ENCODE peak calls at places on chromosomes 2 and 18, in eight cellular contexts. One of them, this sample, is unnamed.

GRCh38 chr2:21256006-21256405 is 132.2 kb downstream of the TDRD15 start:
- DNase-seq in adrenal gland: peak; percentile 51
- DNase-seq in GM12878: peak; percentile 51
- DNase-seq in lower lobe of right lung: no peak
- DNase-seq in thoracic aorta: no peak
- DNase-seq in CD8-positive, alpha-beta T cell: no peak
- DNase-seq in heart left ventricle: peak; percentile 52
- DNase-seq in cardiac muscle cell: peak; percentile 67
- DNase-seq in this sample: peak; percentile 20

GRCh38 chr2:205439621-205440020 is 242.7 kb upstream of the NRP2 start:
- DNase-seq in GM12878: no peak
- DNase-seq in heart left ventricle: no peak
- DNase-seq in cardiac muscle cell: no peak
- DNase-seq in CD8-positive, alpha-beta T cell: no peak
- DNase-seq in adrenal gland: no peak
- DNase-seq in lower lobe of right lung: no peak
- DNase-seq in thoracic aorta: no peak
- DNase-seq in this sample: no peak

GRCh38 chr2:135473567-135473966 is 57.5 kb downstream of the ZRANB3 start:
- DNase-seq in CD8-positive, alpha-beta T cell: peak; percentile 24
- DNase-seq in cardiac muscle cell: peak; percentile 32
- DNase-seq in thoracic aorta: no peak
- DNase-seq in lower lobe of right lung: no peak
- DNase-seq in GM12878: peak; percentile 5
- DNase-seq in adrenal gland: peak; percentile 21
- DNase-seq in heart left ventricle: no peak
- DNase-seq in this sample: no peak

GRCh38 chr2:105102963-105103421 is 65.1 kb downstream of the MRPS9 start:
- DNase-seq in adrenal gland: no peak
- DNase-seq in CD8-positive, alpha-beta T cell: no peak
- DNase-seq in thoracic aorta: no peak
- DNase-seq in GM12878: no peak
- DNase-seq in heart left ventricle: no peak
- DNase-seq in lower lobe of right lung: no peak
- DNase-seq in cardiac muscle cell: peak; percentile 57
- DNase-seq in this sample: no peak

GRCh38 chr2:233098615-233099014 is 38.5 kb downstream of the INPP5D start:
- DNase-seq in GM12878: no peak
- DNase-seq in lower lobe of right lung: no peak
- DNase-seq in CD8-positive, alpha-beta T cell: no peak
- DNase-seq in thoracic aorta: no peak
- DNase-seq in heart left ventricle: no peak
- DNase-seq in cardiac muscle cell: peak; percentile 32
- DNase-seq in adrenal gland: no peak
- DNase-seq in this sample: no peak

GRCh38 chr2:210376618-210377175 is 61.7 kb upstream of the MYL1 start:
- DNase-seq in GM12878: no peak
- DNase-seq in lower lobe of right lung: no peak
- DNase-seq in heart left ventricle: no peak
- DNase-seq in CD8-positive, alpha-beta T cell: no peak
- DNase-seq in adrenal gland: no peak
- DNase-seq in thoracic aorta: no peak
- DNase-seq in cardiac muscle cell: no peak
- DNase-seq in this sample: no peak

GRCh38 chr18:41579185-41579584 is 375.8 kb upstream of the PIK3C3 start:
- DNase-seq in heart left ventricle: no peak
- DNase-seq in thoracic aorta: no peak
- DNase-seq in adrenal gland: no peak
- DNase-seq in cardiac muscle cell: peak; percentile 66
- DNase-seq in GM12878: no peak
- DNase-seq in lower lobe of right lung: no peak
- DNase-seq in CD8-positive, alpha-beta T cell: no peak
- DNase-seq in this sample: no peak

GRCh38 chr2:223549215-223549614 is 52.9 kb downstream of the SCG2 start:
- DNase-seq in lower lobe of right lung: no peak
- DNase-seq in thoracic aorta: no peak
- DNase-seq in CD8-positive, alpha-beta T cell: no peak
- DNase-seq in adrenal gland: no peak
- DNase-seq in heart left ventricle: no peak
- DNase-seq in cardiac muscle cell: peak; percentile 92
- DNase-seq in GM12878: no peak
- DNase-seq in this sample: no peak

GRCh38 chr2:158998486-158999248 is 30.2 kb downstream of the TANC1 start:
- DNase-seq in thoracic aorta: peak; percentile 11
- DNase-seq in GM12878: no peak
- DNase-seq in cardiac muscle cell: peak; percentile 66
- DNase-seq in heart left ventricle: no peak
- DNase-seq in adrenal gland: peak; percentile 76
- DNase-seq in lower lobe of right lung: no peak
- DNase-seq in CD8-positive, alpha-beta T cell: no peak
- DNase-seq in this sample: no peak

GRCh38 chr18:62741118-62741566 is 25.8 kb downstream of the PHLPP1 start:
- DNase-seq in adrenal gland: peak; percentile 57
- DNase-seq in cardiac muscle cell: peak; percentile 64
- DNase-seq in heart left ventricle: no peak
- DNase-seq in thoracic aorta: no peak
- DNase-seq in lower lobe of right lung: no peak
- DNase-seq in CD8-positive, alpha-beta T cell: no peak
- DNase-seq in GM12878: no peak
- DNase-seq in this sample: no peak

GRCh38 chr2:219368690-219369108 is 19.0 kb downstream of the DNPEP start:
- DNase-seq in thoracic aorta: no peak
- DNase-seq in GM12878: no peak
- DNase-seq in heart left ventricle: no peak
- DNase-seq in adrenal gland: no peak
- DNase-seq in cardiac muscle cell: peak; percentile 93
- DNase-seq in lower lobe of right lung: no peak
- DNase-seq in CD8-positive, alpha-beta T cell: no peak
- DNase-seq in this sample: no peak

GRCh38 chr18:56381151-56381550 is 257.2 kb downstream of the TXNL1 start:
- DNase-seq in adrenal gland: no peak
- DNase-seq in heart left ventricle: no peak
- DNase-seq in cardiac muscle cell: no peak
- DNase-seq in lower lobe of right lung: no peak
- DNase-seq in CD8-positive, alpha-beta T cell: no peak
- DNase-seq in GM12878: no peak
- DNase-seq in thoracic aorta: no peak
- DNase-seq in this sample: no peak

GRCh38 chr2:110858135-110858737 is 125.9 kb downstream of the ACOXL start:
- DNase-seq in cardiac muscle cell: no peak
- DNase-seq in GM12878: peak; percentile 69
- DNase-seq in heart left ventricle: no peak
- DNase-seq in adrenal gland: no peak
- DNase-seq in CD8-positive, alpha-beta T cell: peak; percentile 69
- DNase-seq in lower lobe of right lung: no peak
- DNase-seq in thoracic aorta: no peak
- DNase-seq in this sample: no peak

GRCh38 chr2:150690870-150691269 is 203.4 kb upstream of the RND3 start:
- DNase-seq in CD8-positive, alpha-beta T cell: no peak
- DNase-seq in adrenal gland: no peak
- DNase-seq in lower lobe of right lung: no peak
- DNase-seq in heart left ventricle: no peak
- DNase-seq in thoracic aorta: no peak
- DNase-seq in cardiac muscle cell: peak; percentile 53
- DNase-seq in GM12878: no peak
- DNase-seq in this sample: no peak

GRCh38 chr2:39158351-39158750 is 37.5 kb upstream of the SOS1 start:
- DNase-seq in CD8-positive, alpha-beta T cell: no peak
- DNase-seq in thoracic aorta: no peak
- DNase-seq in GM12878: no peak
- DNase-seq in lower lobe of right lung: no peak
- DNase-seq in heart left ventricle: no peak
- DNase-seq in adrenal gland: no peak
- DNase-seq in cardiac muscle cell: peak; percentile 21
- DNase-seq in this sample: no peak

GRCh38 chr2:79876430-79876829 is 363.6 kb downstream of the CTNNA2 start:
- DNase-seq in CD8-positive, alpha-beta T cell: no peak
- DNase-seq in cardiac muscle cell: no peak
- DNase-seq in thoracic aorta: no peak
- DNase-seq in GM12878: no peak
- DNase-seq in adrenal gland: peak; percentile 20
- DNase-seq in lower lobe of right lung: no peak
- DNase-seq in heart left ventricle: no peak
- DNase-seq in this sample: no peak

GRCh38 chr18:364221-364620 is 96.4 kb upstream of the THOC1 start:
- DNase-seq in heart left ventricle: no peak
- DNase-seq in GM12878: no peak
- DNase-seq in adrenal gland: no peak
- DNase-seq in CD8-positive, alpha-beta T cell: no peak
- DNase-seq in lower lobe of right lung: no peak
- DNase-seq in cardiac muscle cell: peak; percentile 24
- DNase-seq in thoracic aorta: no peak
- DNase-seq in this sample: no peak

GRCh38 chr2:65436169-65436824 is 3.9 kb upstream of the SPRED2 start:
- DNase-seq in GM12878: no peak
- DNase-seq in adrenal gland: peak; percentile 93
- DNase-seq in lower lobe of right lung: peak; percentile 93
- DNase-seq in heart left ventricle: peak; percentile 94
- DNase-seq in CD8-positive, alpha-beta T cell: peak; percentile 40
- DNase-seq in thoracic aorta: peak; percentile 71
- DNase-seq in cardiac muscle cell: peak; percentile 98
- DNase-seq in this sample: peak; percentile 96

GRCh38 chr2:10221443-10221842 is 81.3 kb upstream of the HPCAL1 start:
- DNase-seq in GM12878: no peak
- DNase-seq in thoracic aorta: no peak
- DNase-seq in cardiac muscle cell: no peak
- DNase-seq in lower lobe of right lung: peak; percentile 28
- DNase-seq in heart left ventricle: no peak
- DNase-seq in adrenal gland: no peak
- DNase-seq in CD8-positive, alpha-beta T cell: no peak
- DNase-seq in this sample: no peak

GRCh38 chr2:10220045-10220444 is 82.7 kb upstream of the HPCAL1 start:
- DNase-seq in adrenal gland: no peak
- DNase-seq in GM12878: no peak
- DNase-seq in thoracic aorta: no peak
- DNase-seq in heart left ventricle: no peak
- DNase-seq in lower lobe of right lung: peak; percentile 26
- DNase-seq in cardiac muscle cell: no peak
- DNase-seq in CD8-positive, alpha-beta T cell: no peak
- DNase-seq in this sample: no peak

GRCh38 chr2:10221976-10222870 is 80.5 kb upstream of the HPCAL1 start:
- DNase-seq in adrenal gland: no peak
- DNase-seq in heart left ventricle: no peak
- DNase-seq in CD8-positive, alpha-beta T cell: no peak
- DNase-seq in GM12878: no peak
- DNase-seq in lower lobe of right lung: peak; percentile 21
- DNase-seq in thoracic aorta: no peak
- DNase-seq in cardiac muscle cell: no peak
- DNase-seq in this sample: no peak

GRCh38 chr2:10223471-10223870 is 79.2 kb upstream of the HPCAL1 start:
- DNase-seq in GM12878: no peak
- DNase-seq in cardiac muscle cell: no peak
- DNase-seq in adrenal gland: no peak
- DNase-seq in CD8-positive, alpha-beta T cell: no peak
- DNase-seq in lower lobe of right lung: peak; percentile 35
- DNase-seq in heart left ventricle: no peak
- DNase-seq in thoracic aorta: no peak
- DNase-seq in this sample: no peak

GRCh38 chr2:10220516-10221391 is 82.0 kb upstream of the HPCAL1 start:
- DNase-seq in lower lobe of right lung: peak; percentile 33
- DNase-seq in CD8-positive, alpha-beta T cell: no peak
- DNase-seq in cardiac muscle cell: peak; percentile 65
- DNase-seq in GM12878: no peak
- DNase-seq in thoracic aorta: no peak
- DNase-seq in heart left ventricle: no peak
- DNase-seq in adrenal gland: no peak
- DNase-seq in this sample: no peak
- TF ChIP-seq CTCF in lower lobe of right lung: no peak
- TF ChIP-seq CTCF in CD8-positive, alpha-beta T cell: no peak
- TF ChIP-seq CTCF in cardiac muscle cell: peak; percentile 2
- TF ChIP-seq CTCF in GM12878: no peak
- TF ChIP-seq CTCF in thoracic aorta: no peak
- TF ChIP-seq CTCF in heart left ventricle: no peak
- TF ChIP-seq CTCF in adrenal gland: no peak
- TF ChIP-seq CTCF in this sample: no peak

DNA sequence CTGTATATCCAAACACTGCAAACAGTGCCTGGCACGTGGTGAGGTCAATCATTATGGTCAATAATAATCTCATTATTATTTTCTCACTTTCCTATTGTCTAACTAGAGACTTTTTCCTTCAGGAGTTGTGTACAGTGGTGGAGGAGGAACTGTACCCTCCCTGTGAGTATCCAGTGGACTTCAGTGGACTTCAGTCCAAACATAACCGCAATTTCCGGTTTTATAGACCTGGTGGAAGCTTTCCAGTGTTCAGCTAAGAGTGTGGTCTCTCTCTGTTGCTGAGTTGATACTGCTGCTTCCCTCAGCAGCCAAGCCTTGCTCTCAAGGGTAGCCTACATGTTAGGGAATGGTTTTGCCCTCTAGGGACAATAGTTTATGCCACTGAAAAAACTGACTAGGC is 447.1 kb downstream of the TMEM182 start:
- DNase-seq in heart left ventricle: no peak
- DNase-seq in lower lobe of right lung: no peak
- DNase-seq in cardiac muscle cell: no peak
- DNase-seq in thoracic aorta: no peak
- DNase-seq in adrenal gland: no peak
- DNase-seq in GM12878: no peak
- DNase-seq in CD8-positive, alpha-beta T cell: no peak
- DNase-seq in this sample: no peak
- H3K4me1 ChIP-seq in heart left ventricle: no peaks in the 10 kb centered on the region
- H3K4me1 ChIP-seq in lower lobe of right lung: no peaks in the 10 kb centered on the region
- H3K4me1 ChIP-seq in cardiac muscle cell: no peaks in the 10 kb centered on the region
- H3K4me1 ChIP-seq in thoracic aorta: no peaks in the 10 kb centered on the region
- H3K4me1 ChIP-seq in adrenal gland: no peaks in the 10 kb centered on the region
- H3K4me1 ChIP-seq in GM12878: no peaks in the 10 kb centered on the region
- H3K4me1 ChIP-seq in CD8-positive, alpha-beta T cell: no peaks in the 10 kb centered on the region
- H3K4me1 ChIP-seq in this sample: no peaks in the 10 kb centered on the region

GRCh38 chr2:138421971-138422335 is 79.6 kb upstream of the SPOPL start:
- DNase-seq in thoracic aorta: no peak
- DNase-seq in lower lobe of right lung: no peak
- DNase-seq in GM12878: no peak
- DNase-seq in CD8-positive, alpha-beta T cell: no peak
- DNase-seq in cardiac muscle cell: peak; percentile 66
- DNase-seq in adrenal gland: no peak
- DNase-seq in heart left ventricle: no peak
- DNase-seq in this sample: no peak
- H3K27ac ChIP-seq in thoracic aorta: no peak overlapping the region
- H3K27ac ChIP-seq in lower lobe of right lung: no peak overlapping the region
- H3K27ac ChIP-seq in GM12878: no peak overlapping the region
- H3K27ac ChIP-seq in CD8-positive, alpha-beta T cell: no peak overlapping the region
- H3K27ac ChIP-seq in cardiac muscle cell: no peak overlapping the region
- H3K27ac ChIP-seq in adrenal gland: no peak overlapping the region
- H3K27ac ChIP-seq in heart left ventricle: no peak overlapping the region
- H3K27ac ChIP-seq in this sample: no peak overlapping the region

DNA sequence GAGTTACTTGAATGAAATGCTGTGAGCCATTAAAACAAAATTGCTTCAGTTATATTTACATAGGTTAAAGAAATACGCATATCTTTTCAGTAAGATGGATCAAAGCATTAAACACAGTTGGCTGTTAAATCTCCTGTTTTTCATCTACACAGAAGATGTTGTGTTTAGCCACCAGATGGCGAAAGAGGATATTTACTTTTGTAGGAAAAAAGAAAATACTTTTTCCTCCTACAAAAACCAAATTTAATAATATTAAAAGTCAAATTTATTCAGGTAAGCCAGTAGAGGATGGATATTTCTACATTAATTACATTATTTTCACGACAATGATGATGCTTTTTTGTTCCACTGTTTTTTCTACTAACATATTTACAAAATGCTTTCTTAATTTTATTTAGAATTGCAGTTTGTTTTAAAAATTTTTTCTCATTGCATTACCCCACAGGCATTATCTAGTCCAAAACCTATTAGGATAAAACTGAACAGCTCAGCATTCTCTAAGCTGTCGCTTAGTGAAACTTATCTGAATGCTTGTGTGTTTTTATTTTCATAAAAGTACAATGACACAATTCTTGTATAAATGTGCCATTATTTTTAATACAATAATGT is 173.7 kb downstream of the ASXL3 start:
- DNase-seq in adrenal gland: no peak
- DNase-seq in lower lobe of right lung: no peak
- DNase-seq in GM12878: no peak
- DNase-seq in thoracic aorta: no peak
- DNase-seq in cardiac muscle cell: peak; percentile 29
- DNase-seq in heart left ventricle: no peak
- DNase-seq in CD8-positive, alpha-beta T cell: no peak
- DNase-seq in this sample: no peak
- TF ChIP-seq CTCF in adrenal gland: peak; percentile 22
- TF ChIP-seq CTCF in lower lobe of right lung: peak; percentile 31
- TF ChIP-seq CTCF in GM12878: peak; percentile 41
- TF ChIP-seq CTCF in thoracic aorta: no peak
- TF ChIP-seq CTCF in cardiac muscle cell: peak; percentile 63
- TF ChIP-seq CTCF in heart left ventricle: peak; percentile 56
- TF ChIP-seq CTCF in CD8-positive, alpha-beta T cell: no peak
- TF ChIP-seq CTCF in this sample: no peak

This sample was measured in gastrocnemius medialis.